ENCODE peak calls at places on chromosome 21, in four cellular contexts. One of them, this sample, is unnamed. For H3K27me3, the result is how much of the 10 kb centered on the place peaks cover.

GRCh38 chr21:29114765-29115164 is 15.7 kb upstream of the MAP3K7CL start:
- DNase-seq in GM23338: peak
- DNase-seq in prostate gland: no peak
- DNase-seq in stomach: no peak
- DNase-seq in this sample: no peak

GRCh38 chr21:38591138-38591537 is 92.9 kb upstream of the ERG start:
- DNase-seq in GM23338: no peak
- DNase-seq in prostate gland: no peak
- DNase-seq in stomach: no peak
- DNase-seq in this sample: no peak

GRCh38 chr21:15774590-15774989 is 44.8 kb downstream of the USP25 start:
- DNase-seq in prostate gland: no peak
- DNase-seq in stomach: no peak
- DNase-seq in GM23338: no peak
- DNase-seq in this sample: no peak

GRCh38 chr21:39576518-39577128 is 36.1 kb upstream of the B3GALT5 start:
- DNase-seq in prostate gland: no peak
- DNase-seq in GM23338: peak
- DNase-seq in stomach: no peak
- DNase-seq in this sample: no peak

GRCh38 chr21:45979141-45979631 is 2.4 kb upstream of the COL6A1 start:
- DNase-seq in prostate gland: no peak
- DNase-seq in stomach: no peak
- DNase-seq in GM23338: no peak
- DNase-seq in this sample: peak

GRCh38 chr21:16532841-16533240 is 803.1 kb downstream of the USP25 start:
- DNase-seq in stomach: no peak
- DNase-seq in GM23338: no peak
- DNase-seq in prostate gland: no peak
- DNase-seq in this sample: no peak

GRCh38 chr21:45551316-45551715 is 9.1 kb upstream of the SLC19A1 start:
- DNase-seq in prostate gland: no peak
- DNase-seq in stomach: no peak
- DNase-seq in GM23338: no peak
- DNase-seq in this sample: peak

GRCh38 chr21:41894922-41895557 is 15.9 kb upstream of the PRDM15 start:
- DNase-seq in stomach: no peak
- DNase-seq in GM23338: no peak
- DNase-seq in prostate gland: no peak
- DNase-seq in this sample: no peak

GRCh38 chr21:41477641-41478318 is 30.2 kb downstream of the TMPRSS2 start:
- DNase-seq in prostate gland: no peak
- DNase-seq in GM23338: peak
- DNase-seq in stomach: peak
- DNase-seq in this sample: peak

GRCh38 chr21:39644069-39644468 is 31.3 kb downstream of the B3GALT5 start:
- DNase-seq in prostate gland: no peak
- DNase-seq in stomach: no peak
- DNase-seq in GM23338: no peak
- DNase-seq in this sample: no peak

GRCh38 chr21:45084881-45085536 is 10.6 kb downstream of the ADARB1 start:
- DNase-seq in GM23338: no peak
- DNase-seq in stomach: no peak
- DNase-seq in prostate gland: no peak
- DNase-seq in this sample: no peak

DNA sequence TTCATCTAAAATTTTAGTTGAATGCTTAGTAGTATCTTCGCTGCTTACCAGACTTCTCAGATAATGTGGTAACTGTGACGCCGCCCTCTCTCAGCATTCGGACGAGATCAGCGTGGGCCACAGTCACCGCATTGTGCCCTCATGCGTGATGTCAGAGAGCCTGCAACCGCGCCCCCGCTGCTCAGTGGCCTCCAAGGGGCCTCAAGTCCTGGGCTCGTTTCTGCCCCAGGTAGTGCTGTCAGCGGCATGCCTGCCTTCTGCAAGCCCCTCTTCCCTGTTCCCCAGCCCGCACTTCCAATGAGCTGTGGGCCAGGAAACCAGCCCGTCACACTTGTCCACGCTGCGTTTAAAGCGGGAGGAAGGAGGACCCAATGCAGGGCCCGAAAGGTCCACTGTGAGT is 61.6 kb upstream of the TRAPPC10 start:
- DNase-seq in prostate gland: no peak
- DNase-seq in stomach: no peak
- DNase-seq in GM23338: no peak
- DNase-seq in this sample: no peak
- TF ChIP-seq POLR2AphosphoS5 in prostate gland: no peak
- TF ChIP-seq POLR2AphosphoS5 in stomach: no peak
- TF ChIP-seq POLR2AphosphoS5 in GM23338: no peak
- TF ChIP-seq POLR2AphosphoS5 in this sample: no peak

GRCh38 chr21:36560933-36561575 is 81.1 kb upstream of the CLDN14 start:
- DNase-seq in stomach: no peak
- DNase-seq in prostate gland: no peak
- DNase-seq in GM23338: no peak
- DNase-seq in this sample: no peak
- H3K27me3 ChIP-seq in stomach: under half
- H3K27me3 ChIP-seq in prostate gland: under half
- H3K27me3 ChIP-seq in GM23338: under half
- H3K27me3 ChIP-seq in this sample: under half

GRCh38 chr21:31156169-31156568 is 117.9 kb upstream of the KRTAP19-8 start:
- DNase-seq in stomach: no peak
- DNase-seq in prostate gland: no peak
- DNase-seq in GM23338: no peak
- DNase-seq in this sample: no peak

GRCh38 chr21:31156662-31157061 is 118.4 kb upstream of the KRTAP19-8 start:
- DNase-seq in stomach: no peak
- DNase-seq in GM23338: no peak
- DNase-seq in prostate gland: no peak
- DNase-seq in this sample: no peak

GRCh38 chr21:31151156-31151555 is 112.9 kb upstream of the KRTAP19-8 start:
- DNase-seq in prostate gland: no peak
- DNase-seq in stomach: no peak
- DNase-seq in GM23338: no peak
- DNase-seq in this sample: no peak

DNA sequence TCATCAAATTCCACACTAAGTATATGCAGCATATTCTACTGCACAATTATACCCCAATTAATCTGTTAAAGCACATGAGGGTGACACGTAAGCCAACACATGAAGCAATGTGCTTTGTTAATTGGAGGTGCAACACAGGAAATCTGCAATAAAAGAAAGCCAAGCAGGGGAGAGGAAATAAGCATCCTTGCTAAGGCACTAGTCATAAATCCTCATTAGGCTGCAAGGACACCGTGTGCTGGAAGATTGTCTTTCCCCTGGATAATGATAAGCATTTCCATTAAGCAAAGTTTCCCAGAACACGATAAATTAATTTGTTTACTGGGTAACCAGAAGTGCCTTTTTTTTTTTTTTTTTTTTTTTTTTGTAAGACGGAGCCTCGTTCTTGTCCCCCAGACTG is 113.4 kb upstream of the KRTAP19-8 start:
- DNase-seq in prostate gland: no peak
- DNase-seq in GM23338: no peak
- DNase-seq in stomach: no peak
- DNase-seq in this sample: no peak
- TF ChIP-seq POLR2AphosphoS5 in prostate gland: peak
- TF ChIP-seq POLR2AphosphoS5 in GM23338: no peak
- TF ChIP-seq POLR2AphosphoS5 in stomach: peak
- TF ChIP-seq POLR2AphosphoS5 in this sample: no peak

GRCh38 chr21:34670962-34671348 is 2.2 kb downstream of the CLIC6 start:
- DNase-seq in prostate gland: no peak
- DNase-seq in GM23338: peak
- DNase-seq in stomach: no peak
- DNase-seq in this sample: no peak
- H3K27me3 ChIP-seq in prostate gland: under half
- H3K27me3 ChIP-seq in GM23338: half or more
- H3K27me3 ChIP-seq in stomach: under half
- H3K27me3 ChIP-seq in this sample: under half